ENCODE peak calls at places on chromosomes 11 and 22, in eight cellular contexts. One of them, this sample, is unnamed.

GRCh38 chr11:12077535-12078280 is 32.7 kb upstream of the MICAL2 start:
- ATAC-seq in DND-41: no peak
- ATAC-seq in psoas muscle: no peak
- ATAC-seq in upper lobe of right lung: no peak
- ATAC-seq in heart left ventricle: no peak
- ATAC-seq in left lung: no peak
- ATAC-seq in heart right ventricle: no peak
- ATAC-seq in lower lobe of right lung: no peak
- ATAC-seq in this sample: no peak

GRCh38 chr22:20237480-20238440 is 30.4 kb downstream of the RTN4R start:
- ATAC-seq in DND-41: peak; percentile 90
- ATAC-seq in psoas muscle: no peak
- ATAC-seq in upper lobe of right lung: peak; percentile 3
- ATAC-seq in heart left ventricle: no peak
- ATAC-seq in left lung: peak; percentile 40
- ATAC-seq in heart right ventricle: no peak
- ATAC-seq in lower lobe of right lung: peak; percentile 27
- ATAC-seq in this sample: no peak

GRCh38 chr11:96122601-96123044 is 198.7 kb upstream of the MTMR2 start:
- ATAC-seq in DND-41: peak; percentile 22
- ATAC-seq in psoas muscle: no peak
- ATAC-seq in upper lobe of right lung: no peak
- ATAC-seq in heart left ventricle: no peak
- ATAC-seq in left lung: no peak
- ATAC-seq in heart right ventricle: no peak
- ATAC-seq in lower lobe of right lung: no peak
- ATAC-seq in this sample: no peak

GRCh38 chr22:29798801-29799200 is 31.6 kb downstream of the UQCR10 start:
- ATAC-seq in DND-41: no peak
- ATAC-seq in psoas muscle: peak; percentile 68
- ATAC-seq in upper lobe of right lung: peak; percentile 5
- ATAC-seq in heart left ventricle: peak; percentile 81
- ATAC-seq in left lung: no peak
- ATAC-seq in heart right ventricle: peak; percentile 65
- ATAC-seq in lower lobe of right lung: peak; percentile 20
- ATAC-seq in this sample: no peak

GRCh38 chr11:46107780-46108179 is 13.5 kb downstream of the PHF21A start:
- ATAC-seq in DND-41: no peak
- ATAC-seq in psoas muscle: no peak
- ATAC-seq in upper lobe of right lung: no peak
- ATAC-seq in heart left ventricle: no peak
- ATAC-seq in left lung: no peak
- ATAC-seq in heart right ventricle: no peak
- ATAC-seq in lower lobe of right lung: no peak
- ATAC-seq in this sample: no peak

GRCh38 chr11:115699733-115700132 is 195.5 kb upstream of the CADM1 start:
- ATAC-seq in DND-41: no peak
- ATAC-seq in psoas muscle: peak; percentile 83
- ATAC-seq in upper lobe of right lung: peak; percentile 23
- ATAC-seq in heart left ventricle: peak; percentile 85
- ATAC-seq in left lung: peak; percentile 51
- ATAC-seq in heart right ventricle: peak; percentile 85
- ATAC-seq in lower lobe of right lung: peak; percentile 60
- ATAC-seq in this sample: peak; percentile 83

GRCh38 chr22:30385913-30386312 is 1.3 kb downstream of the RNF215 start:
- ATAC-seq in DND-41: no peak
- ATAC-seq in psoas muscle: no peak
- ATAC-seq in upper lobe of right lung: no peak
- ATAC-seq in heart left ventricle: no peak
- ATAC-seq in left lung: no peak
- ATAC-seq in heart right ventricle: no peak
- ATAC-seq in lower lobe of right lung: no peak
- ATAC-seq in this sample: no peak

GRCh38 chr22:45420011-45420410 is 6.5 kb downstream of the RIBC2 start:
- ATAC-seq in DND-41: no peak
- ATAC-seq in psoas muscle: no peak
- ATAC-seq in upper lobe of right lung: no peak
- ATAC-seq in heart left ventricle: no peak
- ATAC-seq in left lung: no peak
- ATAC-seq in heart right ventricle: no peak
- ATAC-seq in lower lobe of right lung: no peak
- ATAC-seq in this sample: no peak

GRCh38 chr11:68437927-68438657 is 22.5 kb upstream of the PPP6R3 start:
- ATAC-seq in DND-41: no peak
- ATAC-seq in psoas muscle: no peak
- ATAC-seq in upper lobe of right lung: no peak
- ATAC-seq in heart left ventricle: no peak
- ATAC-seq in left lung: no peak
- ATAC-seq in heart right ventricle: peak; percentile 2
- ATAC-seq in lower lobe of right lung: peak; percentile 3
- ATAC-seq in this sample: no peak

GRCh38 chr11:477042-477715 is 27.1 kb downstream of the PTDSS2 start:
- ATAC-seq in DND-41: no peak
- ATAC-seq in psoas muscle: no peak
- ATAC-seq in upper lobe of right lung: no peak
- ATAC-seq in heart left ventricle: no peak
- ATAC-seq in left lung: no peak
- ATAC-seq in heart right ventricle: no peak
- ATAC-seq in lower lobe of right lung: no peak
- ATAC-seq in this sample: no peak

GRCh38 chr11:126391970-126392637 is 36.6 kb downstream of the ST3GAL4 start:
- ATAC-seq in DND-41: peak; percentile 28
- ATAC-seq in psoas muscle: peak; percentile 45
- ATAC-seq in upper lobe of right lung: peak; percentile 59
- ATAC-seq in heart left ventricle: peak; percentile 29
- ATAC-seq in left lung: peak; percentile 25
- ATAC-seq in heart right ventricle: peak; percentile 52
- ATAC-seq in lower lobe of right lung: peak; percentile 26
- ATAC-seq in this sample: no peak

GRCh38 chr11:119065369-119065768 is 2.2 kb upstream of the VPS11 start:
- ATAC-seq in DND-41: peak; percentile 27
- ATAC-seq in psoas muscle: no peak
- ATAC-seq in upper lobe of right lung: no peak
- ATAC-seq in heart left ventricle: no peak
- ATAC-seq in left lung: no peak
- ATAC-seq in heart right ventricle: no peak
- ATAC-seq in lower lobe of right lung: no peak
- ATAC-seq in this sample: no peak

GRCh38 chr11:88115828-88116410 is 59.3 kb downstream of the RAB38 start:
- ATAC-seq in DND-41: no peak
- ATAC-seq in psoas muscle: no peak
- ATAC-seq in upper lobe of right lung: no peak
- ATAC-seq in heart left ventricle: no peak
- ATAC-seq in left lung: no peak
- ATAC-seq in heart right ventricle: no peak
- ATAC-seq in lower lobe of right lung: no peak
- ATAC-seq in this sample: no peak

GRCh38 chr11:76654310-76654851 is 16.2 kb downstream of the LRRC32 start:
- ATAC-seq in DND-41: no peak
- ATAC-seq in psoas muscle: peak; percentile 60
- ATAC-seq in upper lobe of right lung: peak; percentile 18
- ATAC-seq in heart left ventricle: peak; percentile 49
- ATAC-seq in left lung: peak; percentile 57
- ATAC-seq in heart right ventricle: peak; percentile 75
- ATAC-seq in lower lobe of right lung: peak; percentile 6
- ATAC-seq in this sample: peak; percentile 66

GRCh38 chr11:108929241-108929640 is 264.4 kb downstream of the DDX10 start:
- ATAC-seq in DND-41: no peak
- ATAC-seq in psoas muscle: no peak
- ATAC-seq in upper lobe of right lung: no peak
- ATAC-seq in heart left ventricle: no peak
- ATAC-seq in left lung: no peak
- ATAC-seq in heart right ventricle: no peak
- ATAC-seq in lower lobe of right lung: no peak
- ATAC-seq in this sample: no peak

GRCh38 chr11:13206086-13206640 is 71.4 kb upstream of the BMAL1 start:
- ATAC-seq in DND-41: no peak
- ATAC-seq in psoas muscle: no peak
- ATAC-seq in upper lobe of right lung: no peak
- ATAC-seq in heart left ventricle: no peak
- ATAC-seq in left lung: no peak
- ATAC-seq in heart right ventricle: no peak
- ATAC-seq in lower lobe of right lung: no peak
- ATAC-seq in this sample: no peak

GRCh38 chr22:49642331-49642730 is 185.3 kb downstream of the BRD1 start:
- ATAC-seq in DND-41: no peak
- ATAC-seq in psoas muscle: no peak
- ATAC-seq in upper lobe of right lung: no peak
- ATAC-seq in heart left ventricle: no peak
- ATAC-seq in left lung: peak; percentile 21
- ATAC-seq in heart right ventricle: no peak
- ATAC-seq in lower lobe of right lung: no peak
- ATAC-seq in this sample: no peak

DNA sequence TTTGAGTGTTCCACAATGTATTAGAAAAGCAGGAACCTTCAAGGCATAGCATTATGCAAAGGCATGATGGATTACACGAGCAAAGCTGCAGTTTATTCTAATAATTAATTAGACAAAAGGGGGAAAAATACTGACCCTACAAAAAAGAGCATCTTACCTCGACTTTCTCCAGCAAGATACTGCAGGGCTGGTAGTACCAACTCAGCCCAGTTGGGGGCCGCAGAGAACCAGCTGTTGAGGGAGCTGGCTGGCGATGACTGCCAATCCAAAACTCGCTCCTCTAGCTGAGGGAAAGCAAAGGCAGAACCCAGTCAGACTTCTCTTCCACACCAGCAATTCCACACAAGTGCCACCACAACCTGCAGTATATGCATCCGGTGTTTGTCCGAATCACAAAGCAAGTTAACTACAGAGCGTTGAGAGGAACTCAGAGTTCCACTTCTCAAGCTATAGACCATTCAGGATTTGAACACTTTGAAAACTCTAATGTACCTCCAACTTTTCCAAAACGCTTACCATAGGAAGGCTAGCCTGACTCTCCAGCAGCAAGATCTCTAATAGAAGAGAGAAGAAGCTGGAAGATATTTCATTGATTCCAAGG is 13.7 kb downstream of the NFRKB start:
- ATAC-seq in DND-41: peak; percentile 88
- ATAC-seq in psoas muscle: peak; percentile 43
- ATAC-seq in upper lobe of right lung: peak; percentile 71
- ATAC-seq in heart left ventricle: no peak
- ATAC-seq in left lung: peak; percentile 66
- ATAC-seq in heart right ventricle: no peak
- ATAC-seq in lower lobe of right lung: peak; percentile 45
- ATAC-seq in this sample: no peak
- TF ChIP-seq CTCF in DND-41: peak; percentile 74
- TF ChIP-seq CTCF in psoas muscle: peak; percentile 32
- TF ChIP-seq CTCF in upper lobe of right lung: peak; percentile 35
- TF ChIP-seq CTCF in heart left ventricle: no peak
- TF ChIP-seq CTCF in left lung: peak; percentile 34
- TF ChIP-seq CTCF in heart right ventricle: peak; percentile 35
- TF ChIP-seq CTCF in lower lobe of right lung: peak; percentile 39
- TF ChIP-seq CTCF in this sample: no peak

GRCh38 chr11:120289426-120289825 is 35.7 kb upstream of the TLCD5 start:
- ATAC-seq in DND-41: no peak
- ATAC-seq in psoas muscle: no peak
- ATAC-seq in upper lobe of right lung: no peak
- ATAC-seq in heart left ventricle: no peak
- ATAC-seq in left lung: no peak
- ATAC-seq in heart right ventricle: no peak
- ATAC-seq in lower lobe of right lung: no peak
- ATAC-seq in this sample: no peak
- H3K27ac ChIP-seq in DND-41: no peak overlapping the region
- H3K27ac ChIP-seq in psoas muscle: no peak overlapping the region
- H3K27ac ChIP-seq in upper lobe of right lung: no peak overlapping the region
- H3K27ac ChIP-seq in heart left ventricle: no peak overlapping the region
- H3K27ac ChIP-seq in left lung: no peak overlapping the region
- H3K27ac ChIP-seq in heart right ventricle: no peak overlapping the region
- H3K27ac ChIP-seq in lower lobe of right lung: no peak overlapping the region
- H3K27ac ChIP-seq in this sample: no peak overlapping the region

DNA sequence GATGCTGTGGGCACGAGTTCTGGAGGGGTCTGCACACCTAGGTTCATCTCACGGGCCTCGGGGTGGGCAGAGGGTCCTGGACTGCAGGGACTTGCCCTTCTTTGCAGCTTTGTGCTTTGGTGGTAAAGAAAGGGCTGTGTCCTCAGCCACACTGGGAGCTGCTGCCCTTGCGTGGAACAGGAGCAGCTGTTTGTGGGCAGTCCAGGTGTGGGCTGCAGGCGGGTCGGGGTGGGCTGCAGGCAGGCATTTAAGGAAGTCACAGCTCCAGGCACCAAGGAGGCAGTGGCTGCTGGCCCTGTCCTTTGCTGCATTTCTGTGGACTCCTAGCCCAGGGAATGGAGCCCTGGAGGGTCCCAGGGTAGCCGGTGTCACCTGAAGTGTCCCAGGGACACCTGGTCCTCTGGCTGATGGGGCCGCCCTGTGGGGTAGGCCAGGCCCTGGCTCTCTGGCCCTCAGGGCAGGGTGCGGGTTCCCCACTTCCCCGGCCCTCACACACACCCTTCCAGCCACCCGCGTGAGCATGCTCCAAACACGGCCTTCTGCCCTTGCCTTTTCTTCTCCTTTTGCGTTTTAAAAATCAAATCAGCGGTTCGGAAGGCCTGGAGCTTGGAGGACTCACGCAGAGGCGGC is 1240.3 kb downstream of the BRD1 start:
- ATAC-seq in DND-41: no peak
- ATAC-seq in psoas muscle: no peak
- ATAC-seq in upper lobe of right lung: no peak
- ATAC-seq in heart left ventricle: no peak
- ATAC-seq in left lung: no peak
- ATAC-seq in heart right ventricle: no peak
- ATAC-seq in lower lobe of right lung: no peak
- ATAC-seq in this sample: no peak
- H3K4me1 ChIP-seq in DND-41: no peaks in the 10 kb centered on the region
- H3K4me1 ChIP-seq in psoas muscle: no peaks in the 10 kb centered on the region
- H3K4me1 ChIP-seq in upper lobe of right lung: no peaks in the 10 kb centered on the region
- H3K4me1 ChIP-seq in heart left ventricle: no peaks in the 10 kb centered on the region
- H3K4me1 ChIP-seq in left lung: no peaks in the 10 kb centered on the region
- H3K4me1 ChIP-seq in heart right ventricle: no peaks in the 10 kb centered on the region
- H3K4me1 ChIP-seq in lower lobe of right lung: no peaks in the 10 kb centered on the region
- H3K4me1 ChIP-seq in this sample: no peaks in the 10 kb centered on the region

DNA sequence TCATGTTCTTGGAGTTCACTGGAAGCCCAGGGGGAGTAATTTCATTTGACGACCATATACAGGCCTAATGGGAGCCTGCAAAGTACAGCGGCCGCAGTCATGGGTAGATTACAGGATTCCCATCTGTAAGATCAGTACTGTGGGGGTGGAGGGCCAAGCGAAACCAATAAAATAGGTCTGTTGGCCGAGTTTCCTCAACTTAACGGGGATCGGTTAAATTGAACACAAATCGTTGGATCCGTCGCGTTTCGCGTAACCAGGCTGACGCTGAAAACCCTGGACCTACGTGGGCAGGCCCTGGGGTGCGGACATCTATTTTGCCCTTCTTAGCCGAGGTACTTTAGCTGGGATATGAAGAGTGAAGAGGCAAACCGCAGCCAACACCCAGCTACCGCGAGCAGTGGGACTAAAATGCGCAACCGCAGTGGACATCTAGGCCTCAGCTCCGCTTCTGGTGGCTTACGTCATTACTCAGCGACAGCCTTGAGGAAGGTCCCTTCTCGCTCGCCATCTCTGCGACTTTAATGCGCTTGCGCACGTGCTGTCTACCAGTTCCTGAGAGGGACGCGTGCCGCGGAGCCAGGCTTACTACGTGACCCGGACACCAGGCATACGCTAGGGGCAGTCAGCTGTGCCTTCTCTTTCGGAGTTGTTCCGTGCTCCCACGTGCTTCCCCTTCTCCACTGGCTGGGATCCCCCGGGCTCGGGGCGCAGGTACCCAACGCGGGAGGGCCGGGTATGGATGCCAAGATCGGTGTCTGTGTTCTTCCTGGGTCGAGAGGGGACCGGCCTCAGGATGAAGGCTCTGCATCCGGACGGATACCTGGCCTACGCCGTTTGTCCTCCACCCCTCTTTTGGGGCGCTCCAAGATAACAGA is at the start of gene NAT10:
- ATAC-seq in DND-41: peak; percentile 88
- ATAC-seq in psoas muscle: peak; percentile 97
- ATAC-seq in upper lobe of right lung: peak; percentile 99
- ATAC-seq in heart left ventricle: peak; percentile 96
- ATAC-seq in left lung: peak; percentile 97
- ATAC-seq in heart right ventricle: peak; percentile 99
- ATAC-seq in lower lobe of right lung: peak; percentile 99
- ATAC-seq in this sample: peak; percentile 97
- TF ChIP-seq CTCF in DND-41: peak; percentile 23
- TF ChIP-seq CTCF in psoas muscle: peak; percentile 16
- TF ChIP-seq CTCF in upper lobe of right lung: peak; percentile 21
- TF ChIP-seq CTCF in heart left ventricle: no peak
- TF ChIP-seq CTCF in left lung: no peak
- TF ChIP-seq CTCF in heart right ventricle: peak; percentile 14
- TF ChIP-seq CTCF in lower lobe of right lung: peak; percentile 27
- TF ChIP-seq CTCF in this sample: peak; percentile 22